ENCODE peak calls at places on chromosomes 6 and 20, in seven cellular contexts. K is left ventricle myocardium inferior, F is body of pancreas, U is A549, B is adrenal gland, V is uterus, L is BE2C. E is an unnamed sample.

GRCh38 chr6:37496951-37497885 is 2.5 kb downstream of the CCDC167 start:
- DNase-seq in K (no peak), F (no peak), U (no peak), B (no peak), V (no peak), L (no peak), E (no peak)

GRCh38 chr6:169420912-169421543 is 167.4 kb upstream of the THBS2 start:
- DNase-seq in K (no peak), F (peak; percentile 38), U (no peak), B (peak; percentile 77), V (no peak), L (peak; percentile 40), E (peak; percentile 50)

GRCh38 chr20:46803446-46804020 is 91.1 kb upstream of the EYA2 start:
- DNase-seq in K (no peak), F (no peak), U (no peak), B (peak; percentile 23), V (no peak), L (no peak), E (no peak)

GRCh38 chr20:10558635-10559187 is 115.1 kb downstream of the JAG1 start:
- DNase-seq in K (no peak), F (no peak), U (peak; percentile 44), B (no peak), V (no peak), L (no peak), E (no peak)

GRCh38 chr6:168289571-168289962 is 30.0 kb downstream of the DACT2 start:
- DNase-seq in K (no peak), F (no peak), U (no peak), B (no peak), V (no peak), L (no peak), E (no peak)

GRCh38 chr6:18883268-18883667 is 496.1 kb downstream of the RNF144B start:
- DNase-seq in K (no peak), F (no peak), U (no peak), B (no peak), V (no peak), L (no peak), E (no peak)

GRCh38 chr6:130269969-130270635 is 47.4 kb upstream of the SAMD3 start:
- DNase-seq in K (no peak), F (no peak), U (no peak), B (no peak), V (no peak), L (no peak), E (no peak)

GRCh38 chr20:51489611-51490010 is 52.9 kb downstream of the NFATC2 start:
- DNase-seq in K (no peak), F (no peak), U (no peak), B (no peak), V (no peak), L (no peak), E (no peak)

GRCh38 chr20:58482416-58482815 is 32.8 kb downstream of the APCDD1L start:
- DNase-seq in K (no peak), F (no peak), U (no peak), B (no peak), V (no peak), L (no peak), E (no peak)

GRCh38 chr6:167453082-167453446 is 128.2 kb downstream of the TTLL2 start:
- DNase-seq in K (no peak), F (no peak), U (no peak), B (no peak), V (no peak), L (no peak), E (no peak)

GRCh38 chr6:147161974-147162495 is 42.2 kb upstream of the STXBP5 start:
- DNase-seq in K (no peak), F (no peak), U (peak; percentile 10), B (no peak), V (no peak), L (no peak), E (no peak)

GRCh38 chr6:85422996-85423395 is 26.9 kb upstream of the NT5E start:
- DNase-seq in K (no peak), F (no peak), U (no peak), B (no peak), V (peak; percentile 33), L (no peak), E (no peak)

GRCh38 chr20:57210054-57210910 is 56.2 kb downstream of the BMP7 start:
- DNase-seq in K (no peak), F (peak; percentile 52), U (no peak), B (no peak), V (no peak), L (no peak), E (no peak)

GRCh38 chr20:18055261-18055660 is 2.5 kb downstream of the OVOL2 start:
- DNase-seq in K (no peak), F (no peak), U (no peak), B (no peak), V (no peak), L (no peak), E (no peak)

GRCh38 chr20:50980851-50981713 is 22.5 kb downstream of the MOCS3 start:
- DNase-seq in K (no peak), F (peak; percentile 41), U (peak; percentile 78), B (peak; percentile 58), V (peak; percentile 35), L (peak; percentile 80), E (peak; percentile 83)

GRCh38 chr20:36856196-36856595 is 19.7 kb upstream of the TLDC2 start:
- DNase-seq in K (no peak), F (no peak), U (no peak), B (peak; percentile 82), V (no peak), L (no peak), E (no peak)

GRCh38 chr20:36852187-36852586 is 23.8 kb upstream of the TLDC2 start:
- DNase-seq in K (no peak), F (no peak), U (no peak), B (no peak), V (no peak), L (no peak), E (no peak)

GRCh38 chr20:36854343-36855240 is 21.3 kb upstream of the TLDC2 start:
- DNase-seq in K (peak; percentile 46), F (no peak), U (peak; percentile 67), B (peak; percentile 51), V (no peak), L (no peak), E (no peak)

GRCh38 chr20:36856691-36857635 is 19.0 kb upstream of the TLDC2 start:
- DNase-seq in K (no peak), F (no peak), U (no peak), B (no peak), V (no peak), L (no peak), E (no peak)

DNA sequence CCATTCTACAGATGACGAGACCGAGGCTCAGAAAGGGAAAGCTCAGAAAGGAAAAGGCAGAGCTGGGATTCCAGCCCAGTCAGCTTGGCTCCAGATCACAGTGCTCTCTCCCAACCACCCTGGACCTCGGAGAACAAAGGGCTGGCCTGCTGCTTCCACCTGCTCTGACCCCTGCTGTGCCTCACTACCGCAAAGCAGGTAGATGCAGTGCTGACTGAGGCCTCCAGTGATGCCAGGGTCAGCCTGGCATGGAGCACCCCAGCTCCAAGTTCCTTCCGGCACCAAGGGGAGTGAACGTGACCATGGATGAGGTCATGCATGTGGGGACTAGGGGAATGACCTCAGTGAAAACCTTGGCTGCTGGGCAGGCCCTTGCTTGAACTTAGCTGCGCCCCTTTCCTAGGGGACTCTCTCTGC is 20.7 kb upstream of the TLDC2 start:
- DNase-seq in K (no peak), F (no peak), U (no peak), B (peak; percentile 69), V (no peak), L (no peak), E (no peak)
- H3K4me1 ChIP-seq in K (peaks cover 89% of the 10 kb centered on the region), F (peaks cover 28% of the 10 kb centered on the region), U (peaks cover 48% of the 10 kb centered on the region), B (peaks cover 84% of the 10 kb centered on the region), V (no peaks in the 10 kb centered on the region), L (no peaks in the 10 kb centered on the region), E (peaks cover 16% of the 10 kb centered on the region)

DNA sequence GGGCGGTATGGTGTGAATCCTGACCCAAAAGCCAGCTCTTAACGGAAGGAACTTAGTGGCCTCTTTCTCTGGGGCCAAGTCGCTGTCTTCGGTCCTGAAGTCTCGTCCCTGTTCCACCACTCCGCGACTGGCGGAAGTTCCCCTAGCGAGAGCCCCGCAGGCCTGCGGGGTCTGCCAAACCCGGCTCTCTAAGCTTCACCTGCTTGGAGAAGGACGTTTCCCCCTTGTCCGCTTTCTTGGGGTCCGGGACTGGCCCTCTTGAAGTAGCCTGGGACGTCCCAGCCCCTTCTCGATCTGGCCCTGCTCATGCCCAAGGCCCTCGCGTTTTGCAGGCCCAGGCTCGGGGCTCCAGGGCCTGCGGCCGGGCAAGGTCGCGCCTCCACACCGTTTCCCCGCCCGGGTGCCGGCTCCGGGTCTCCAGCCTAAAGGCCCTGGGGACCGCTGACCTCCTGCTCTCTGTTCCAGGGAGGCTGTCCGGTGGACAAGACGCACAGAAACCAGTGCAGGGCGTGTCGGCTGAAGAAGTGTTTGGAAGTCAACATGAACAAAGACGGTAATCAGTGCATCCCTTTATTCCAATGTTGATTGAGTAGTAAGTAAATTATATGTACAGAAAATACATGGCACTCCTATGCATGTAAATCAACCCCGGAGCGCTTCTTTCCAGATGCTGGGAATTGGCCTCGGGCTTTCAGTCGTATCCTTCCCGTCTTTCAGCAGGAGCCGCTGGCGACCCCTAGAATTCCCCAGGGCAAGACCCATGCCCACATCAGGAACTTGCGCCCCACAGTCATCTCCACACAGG is 8.8 kb downstream of the NR2E1 start:
- DNase-seq in K (no peak), F (no peak), U (no peak), B (no peak), V (no peak), L (no peak), E (peak; percentile 16)
- H3K4me1 ChIP-seq in K (peaks cover 36% of the 10 kb centered on the region), F (peaks cover 17% of the 10 kb centered on the region), U (no peaks in the 10 kb centered on the region), B (peaks cover 16% of the 10 kb centered on the region), V (no peaks in the 10 kb centered on the region), L (no peaks in the 10 kb centered on the region), E (no peaks in the 10 kb centered on the region)

DNA sequence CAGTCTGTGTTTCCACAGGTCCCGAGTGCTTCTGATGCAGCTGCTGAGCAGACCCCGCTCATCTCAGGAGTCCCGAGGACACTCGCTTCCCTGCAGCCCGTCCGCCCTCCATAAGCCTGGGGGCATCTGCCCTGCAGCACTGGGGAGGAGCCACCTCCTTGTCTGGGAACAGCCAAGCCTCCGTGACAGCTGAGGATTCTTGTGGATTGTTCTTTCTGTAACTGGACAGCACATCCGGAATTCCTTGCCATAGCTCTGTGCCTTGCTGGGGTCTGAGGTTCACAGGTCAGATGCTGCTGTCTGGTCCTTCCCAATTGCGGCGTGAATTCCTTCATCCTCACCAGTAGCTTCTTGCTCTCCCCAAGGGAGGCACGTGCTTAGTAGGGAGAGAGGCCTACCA is 38.4 kb upstream of the FNDC1 start:
- DNase-seq in K (no peak), F (no peak), U (no peak), B (no peak), V (no peak), L (no peak), E (no peak)
- H3K4me1 ChIP-seq in K (peaks cover 17% of the 10 kb centered on the region), F (peaks cover 5% of the 10 kb centered on the region), U (no peaks in the 10 kb centered on the region), B (peaks cover 11% of the 10 kb centered on the region), V (no peaks in the 10 kb centered on the region), L (no peaks in the 10 kb centered on the region), E (no peaks in the 10 kb centered on the region)

DNA sequence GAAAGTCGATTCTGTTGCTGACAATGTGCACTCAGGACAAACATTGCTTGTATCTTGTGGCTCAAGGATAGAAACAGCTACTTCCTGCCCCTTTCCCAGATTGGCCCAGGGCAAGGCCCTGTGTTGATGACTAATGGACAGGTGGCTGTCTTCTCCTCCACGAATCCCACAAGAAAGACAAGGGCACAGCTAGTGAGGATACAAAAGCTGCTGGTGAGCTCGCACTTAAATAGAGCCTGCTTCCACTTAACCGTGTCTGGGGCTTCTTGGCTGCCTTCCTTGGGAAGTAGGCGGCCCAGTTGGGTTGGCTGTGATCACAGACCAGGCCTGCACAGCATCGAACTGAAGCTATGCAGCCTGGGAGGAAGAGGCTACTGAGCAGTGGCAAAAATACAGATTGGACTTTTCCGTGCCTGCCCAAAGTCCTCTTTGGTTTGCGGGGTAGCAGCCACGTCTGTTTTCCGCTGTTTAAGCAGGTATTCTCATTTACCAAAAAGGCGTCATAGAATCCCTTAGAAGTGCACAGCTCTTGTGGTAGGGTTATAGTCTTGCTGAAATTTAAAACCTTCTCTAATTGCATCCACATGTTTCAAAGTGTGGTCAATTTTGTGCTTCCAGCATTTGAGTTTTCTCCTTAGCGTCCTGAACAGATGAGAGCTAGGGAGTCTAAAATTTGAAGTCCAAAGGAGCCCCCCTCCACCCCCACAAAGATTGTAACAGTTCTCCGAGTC is 23.1 kb upstream of the NAA20 start:
- DNase-seq in K (peak; percentile 49), F (no peak), U (peak; percentile 57), B (no peak), V (no peak), L (peak; percentile 19), E (no peak)
- H3K4me1 ChIP-seq in K (peaks cover 100% of the 10 kb centered on the region), F (peaks cover 48% of the 10 kb centered on the region), U (peaks cover 52% of the 10 kb centered on the region), B (peaks cover 62% of the 10 kb centered on the region), V (peaks cover 13% of the 10 kb centered on the region), L (peaks cover 14% of the 10 kb centered on the region), E (peaks cover 48% of the 10 kb centered on the region)

E was measured in SK-N-SH.